ENCODE peak calls at places on chromosomes 1 and 21, in ten cellular contexts. G is brain microvascular endothelial cell; H is stimulated activated CD8-positive, alpha-beta memory T cell treated with anti-CD3 and anti-CD28 coated beads, Interleukin-15, amount 100 ng/mL, for 4 hours; Q is activated T-cell treated with anti-CD3 and anti-CD28 coated beads, Interleukin-2, amount 50 U/mL, for 4 hours; N is GF-D8; M is AG04449; K is putamen; L is NCI-H1105; A is AG08395; B is GDM1. C is an unnamed sample.

GRCh38 chr1:173934440-173934839 is 17.3 kb upstream of the SERPINC1 start:
- DNase-seq in G (no peak), H (no peak), Q (no peak), N (no peak), M (no peak), K (no peak), L (no peak), A (no peak), B (no peak), C (no peak)

GRCh38 chr1:107687846-107688753 is 276.9 kb downstream of the VAV3 start:
- DNase-seq in G (no peak), H (no peak), Q (no peak), N (no peak), M (no peak), K (no peak), L (no peak), A (no peak), B (no peak), C (no peak)

GRCh38 chr1:200302192-200302892 is 107.5 kb downstream of the ZNF281 start:
- DNase-seq in G (peak), H (peak), Q (peak), N (no peak), M (no peak), K (peak), L (peak), A (peak), B (peak), C (no peak)

GRCh38 chr1:18341291-18342058 is 139.3 kb upstream of the KLHDC7A start:
- DNase-seq in G (no peak), H (no peak), Q (no peak), N (no peak), M (no peak), K (no peak), L (no peak), A (no peak), B (no peak), C (no peak)

GRCh38 chr1:110630770-110631663 is 24.9 kb upstream of the KCNA2 start:
- DNase-seq in G (peak), H (peak), Q (peak), N (no peak), M (no peak), K (no peak), L (peak), A (peak), B (peak), C (no peak)

GRCh38 chr1:940121-941026 is 16.7 kb downstream of the SAMD11 start:
- DNase-seq in G (peak), H (no peak), Q (no peak), N (no peak), M (no peak), K (no peak), L (peak), A (no peak), B (no peak), C (no peak)

GRCh38 chr1:153610334-153611023 is 2.5 kb downstream of the S100A16 start:
- DNase-seq in G (no peak), H (no peak), Q (no peak), N (no peak), M (no peak), K (no peak), L (no peak), A (peak), B (no peak), C (no peak)

GRCh38 chr1:39852214-39852791 is 31.0 kb downstream of the TRIT1 start:
- DNase-seq in G (no peak), H (no peak), Q (no peak), N (no peak), M (no peak), K (no peak), L (peak), A (no peak), B (no peak), C (no peak)

GRCh38 chr1:86756062-86756406 is 51.7 kb downstream of the SH3GLB1 start:
- DNase-seq in G (no peak), H (no peak), Q (no peak), N (no peak), M (no peak), K (no peak), L (peak), A (no peak), B (no peak), C (no peak)

GRCh38 chr21:33892853-33893252 is 22.8 kb downstream of the ATP5PO start:
- DNase-seq in G (no peak), H (no peak), Q (no peak), N (no peak), M (no peak), K (no peak), L (no peak), A (no peak), B (no peak), C (no peak)

GRCh38 chr1:184860985-184861754 is 106.5 kb upstream of the EDEM3 start:
- DNase-seq in G (no peak), H (no peak), Q (no peak), N (no peak), M (no peak), K (no peak), L (no peak), A (no peak), B (no peak), C (no peak)

GRCh38 chr1:20950689-20951088 is 163.6 kb upstream of the HP1BP3 start:
- DNase-seq in G (no peak), H (no peak), Q (no peak), N (no peak), M (no peak), K (no peak), L (no peak), A (no peak), B (no peak), C (no peak)

GRCh38 chr1:235168375-235168774 is 7.3 kb upstream of the RBM34 start:
- DNase-seq in G (no peak), H (no peak), Q (no peak), N (no peak), M (no peak), K (no peak), L (no peak), A (no peak), B (no peak), C (no peak)

GRCh38 chr1:234775477-234776246 is 165.7 kb upstream of the IRF2BP2 start:
- DNase-seq in G (no peak), H (no peak), Q (no peak), N (peak), M (no peak), K (no peak), L (no peak), A (no peak), B (no peak), C (no peak)

GRCh38 chr1:162500805-162501204 is 3.2 kb downstream of the UHMK1 start:
- DNase-seq in G (no peak), H (no peak), Q (no peak), N (no peak), M (no peak), K (no peak), L (no peak), A (no peak), B (no peak), C (no peak)

GRCh38 chr1:236141447-236142357 is 637 bp upstream of the GPR137B start:
- DNase-seq in G (peak), H (no peak), Q (no peak), N (no peak), M (no peak), K (peak), L (no peak), A (peak), B (no peak), C (no peak)

GRCh38 chr1:18200136-18200717 is 92.6 kb downstream of the IGSF21 start:
- DNase-seq in G (no peak), H (no peak), Q (no peak), N (no peak), M (no peak), K (no peak), L (no peak), A (no peak), B (no peak), C (no peak)

GRCh38 chr1:189658381-189658780 is 819.3 kb downstream of the BRINP3 start:
- DNase-seq in G (no peak), H (no peak), Q (no peak), N (no peak), M (no peak), K (peak), L (no peak), A (no peak), B (no peak), C (no peak)

GRCh38 chr1:28172690-28173150 is 3.8 kb downstream of the PTAFR start:
- DNase-seq in G (no peak), H (no peak), Q (no peak), N (peak), M (no peak), K (peak), L (no peak), A (no peak), B (peak), C (no peak)

GRCh38 chr21:35563885-35564451 is 496.4 kb downstream of the SETD4 start:
- DNase-seq in G (peak), H (no peak), Q (no peak), N (no peak), M (peak), K (no peak), L (no peak), A (peak), B (no peak), C (no peak)

GRCh38 chr1:24155011-24155782 is 12.3 kb upstream of the IL22RA1 start:
- DNase-seq in G (no peak), H (no peak), Q (no peak), N (no peak), M (no peak), K (no peak), L (no peak), A (no peak), B (no peak), C (no peak)

GRCh38 chr21:36104306-36105300 is 30.3 kb upstream of the CBR3 start:
- DNase-seq in G (peak), H (no peak), Q (peak), N (no peak), M (no peak), K (peak), L (no peak), A (no peak), B (no peak), C (no peak)

GRCh38 chr1:48405400-48405799 is 66.6 kb downstream of the SPATA6 start:
- DNase-seq in G (no peak), H (no peak), Q (no peak), N (no peak), M (no peak), K (no peak), L (no peak), A (peak), B (no peak), C (no peak)

GRCh38 chr1:202017385-202018225 is 7.2 kb downstream of the ELF3 start:
- DNase-seq in G (no peak), H (no peak), Q (no peak), N (no peak), M (no peak), K (no peak), L (no peak), A (no peak), B (no peak), C (no peak)

GRCh38 chr21:20451051-20451450 is 547.2 kb upstream of the NCAM2 start:
- DNase-seq in G (no peak), H (no peak), Q (no peak), N (no peak), M (no peak), K (no peak), L (no peak), A (no peak), B (no peak), C (no peak)

GRCh38 chr1:193807208-193807607 is 620.8 kb upstream of the B3GALT2 start:
- DNase-seq in G (no peak), H (no peak), Q (no peak), N (no peak), M (no peak), K (no peak), L (no peak), A (no peak), B (no peak), C (no peak)

GRCh38 chr1:94590203-94591137 is 48.9 kb upstream of the F3 start:
- DNase-seq in G (no peak), H (no peak), Q (no peak), N (no peak), M (no peak), K (no peak), L (no peak), A (no peak), B (no peak), C (no peak)

GRCh38 chr1:234488054-234488953 is 9.3 kb upstream of the TARBP1 start:
- DNase-seq in G (no peak), H (no peak), Q (no peak), N (no peak), M (no peak), K (no peak), L (no peak), A (no peak), B (no peak), C (no peak)

GRCh38 chr1:69191280-69191679 is 376.4 kb upstream of the LRRC7 start:
- DNase-seq in G (peak), H (no peak), Q (no peak), N (no peak), M (no peak), K (no peak), L (peak), A (no peak), B (no peak), C (no peak)

GRCh38 chr1:179178965-179179364 is 50.5 kb downstream of the ABL2 start:
- DNase-seq in G (no peak), H (no peak), Q (no peak), N (no peak), M (no peak), K (no peak), L (no peak), A (peak), B (no peak), C (no peak)

GRCh38 chr1:183476081-183476480 is 3.8 kb downstream of the SMG7 start:
- DNase-seq in G (no peak), H (no peak), Q (no peak), N (peak), M (no peak), K (no peak), L (no peak), A (no peak), B (no peak), C (no peak)

GRCh38 chr1:905811-906531 is 17.8 kb upstream of the SAMD11 start:
- DNase-seq in G (no peak), H (no peak), Q (no peak), N (no peak), M (no peak), K (no peak), L (no peak), A (no peak), B (no peak), C (no peak)

GRCh38 chr1:82775402-82776000 is 974.8 kb downstream of the ADGRL2 start:
- DNase-seq in G (peak), H (no peak), Q (peak), N (no peak), M (no peak), K (peak), L (no peak), A (no peak), B (no peak), C (no peak)

GRCh38 chr1:232613752-232614381 is 16.1 kb downstream of the SIPA1L2 start:
- DNase-seq in G (peak), H (no peak), Q (no peak), N (no peak), M (peak), K (no peak), L (no peak), A (no peak), B (no peak), C (no peak)

GRCh38 chr1:235597867-235598553 is 51.6 kb downstream of the GNG4 start:
- DNase-seq in G (peak), H (no peak), Q (no peak), N (peak), M (no peak), K (no peak), L (no peak), A (peak), B (no peak), C (no peak)

GRCh38 chr1:218460367-218460766 is 115.2 kb downstream of the TGFB2 start:
- DNase-seq in G (peak), H (no peak), Q (no peak), N (no peak), M (no peak), K (no peak), L (no peak), A (peak), B (no peak), C (no peak)

GRCh38 chr1:200262326-200262965 is 147.4 kb downstream of the ZNF281 start:
- DNase-seq in G (no peak), H (no peak), Q (no peak), N (no peak), M (no peak), K (no peak), L (no peak), A (no peak), B (no peak), C (no peak)